ENCODE peak calls at places on chromosome 19, in ten cellular contexts. One of them, this sample, is unnamed.

GRCh38 chr19:18336121-18336520 is 4.3 kb upstream of the PGPEP1 start:
- DNase-seq in NCI-H2029: no peak
- DNase-seq in non-pigmented ciliary epithelial cell: no peak
- DNase-seq in activated naive CD4-positive, alpha-beta T cell: no peak
- DNase-seq in mucosa of descending colon: no peak
- DNase-seq in EH: no peak
- DNase-seq in RCC 7860: no peak
- DNase-seq in kidney glomerular epithelial cell: no peak
- DNase-seq in colonic mucosa: no peak
- DNase-seq in CD8-positive, alpha-beta T cell: no peak
- DNase-seq in this sample: no peak

GRCh38 chr19:38266981-38267597 is 2.7 kb downstream of the SPINT2 start:
- DNase-seq in CD8-positive, alpha-beta T cell: no peak
- DNase-seq in non-pigmented ciliary epithelial cell: peak
- DNase-seq in kidney glomerular epithelial cell: peak
- DNase-seq in activated naive CD4-positive, alpha-beta T cell: no peak
- DNase-seq in EH: peak
- DNase-seq in mucosa of descending colon: no peak
- DNase-seq in NCI-H2029: peak
- DNase-seq in RCC 7860: peak
- DNase-seq in colonic mucosa: peak
- DNase-seq in this sample: no peak

GRCh38 chr19:16385296-16385695 is 60.7 kb downstream of the KLF2 start:
- DNase-seq in non-pigmented ciliary epithelial cell: no peak
- DNase-seq in mucosa of descending colon: no peak
- DNase-seq in colonic mucosa: no peak
- DNase-seq in NCI-H2029: no peak
- DNase-seq in activated naive CD4-positive, alpha-beta T cell: no peak
- DNase-seq in RCC 7860: no peak
- DNase-seq in EH: no peak
- DNase-seq in CD8-positive, alpha-beta T cell: no peak
- DNase-seq in kidney glomerular epithelial cell: no peak
- DNase-seq in this sample: no peak

GRCh38 chr19:48518207-48518606 is 6.6 kb upstream of the LMTK3 start:
- DNase-seq in EH: no peak
- DNase-seq in mucosa of descending colon: no peak
- DNase-seq in activated naive CD4-positive, alpha-beta T cell: no peak
- DNase-seq in RCC 7860: no peak
- DNase-seq in CD8-positive, alpha-beta T cell: no peak
- DNase-seq in colonic mucosa: no peak
- DNase-seq in kidney glomerular epithelial cell: no peak
- DNase-seq in NCI-H2029: no peak
- DNase-seq in non-pigmented ciliary epithelial cell: no peak
- DNase-seq in this sample: no peak

GRCh38 chr19:45677351-45678230 is 9.6 kb downstream of the GIPR start:
- DNase-seq in colonic mucosa: peak
- DNase-seq in RCC 7860: no peak
- DNase-seq in kidney glomerular epithelial cell: peak
- DNase-seq in non-pigmented ciliary epithelial cell: no peak
- DNase-seq in EH: peak
- DNase-seq in activated naive CD4-positive, alpha-beta T cell: peak
- DNase-seq in NCI-H2029: peak
- DNase-seq in CD8-positive, alpha-beta T cell: peak
- DNase-seq in mucosa of descending colon: peak
- DNase-seq in this sample: peak

GRCh38 chr19:55173717-55174409 is 6.2 kb downstream of the SYT5 start:
- DNase-seq in RCC 7860: peak
- DNase-seq in NCI-H2029: peak
- DNase-seq in CD8-positive, alpha-beta T cell: no peak
- DNase-seq in kidney glomerular epithelial cell: no peak
- DNase-seq in mucosa of descending colon: peak
- DNase-seq in EH: peak
- DNase-seq in activated naive CD4-positive, alpha-beta T cell: no peak
- DNase-seq in non-pigmented ciliary epithelial cell: no peak
- DNase-seq in colonic mucosa: peak
- DNase-seq in this sample: no peak

GRCh38 chr19:53872762-53873161 is 5.1 kb downstream of the MYADM start:
- DNase-seq in CD8-positive, alpha-beta T cell: no peak
- DNase-seq in kidney glomerular epithelial cell: no peak
- DNase-seq in activated naive CD4-positive, alpha-beta T cell: no peak
- DNase-seq in EH: no peak
- DNase-seq in colonic mucosa: no peak
- DNase-seq in mucosa of descending colon: no peak
- DNase-seq in NCI-H2029: no peak
- DNase-seq in non-pigmented ciliary epithelial cell: no peak
- DNase-seq in RCC 7860: no peak
- DNase-seq in this sample: no peak

GRCh38 chr19:34598217-34599155 is 78.5 kb downstream of the SCGB2B2 start:
- DNase-seq in EH: no peak
- DNase-seq in CD8-positive, alpha-beta T cell: no peak
- DNase-seq in colonic mucosa: no peak
- DNase-seq in kidney glomerular epithelial cell: no peak
- DNase-seq in activated naive CD4-positive, alpha-beta T cell: no peak
- DNase-seq in non-pigmented ciliary epithelial cell: no peak
- DNase-seq in NCI-H2029: no peak
- DNase-seq in mucosa of descending colon: no peak
- DNase-seq in RCC 7860: no peak
- DNase-seq in this sample: no peak

GRCh38 chr19:15702590-15702930 is 25.3 kb upstream of the OR10H2 start:
- DNase-seq in colonic mucosa: peak
- DNase-seq in RCC 7860: no peak
- DNase-seq in EH: peak
- DNase-seq in NCI-H2029: peak
- DNase-seq in activated naive CD4-positive, alpha-beta T cell: no peak
- DNase-seq in kidney glomerular epithelial cell: no peak
- DNase-seq in CD8-positive, alpha-beta T cell: peak
- DNase-seq in mucosa of descending colon: peak
- DNase-seq in non-pigmented ciliary epithelial cell: no peak
- DNase-seq in this sample: peak

GRCh38 chr19:10290876-10291553 is 1.3 kb downstream of the ICAM5 start:
- DNase-seq in activated naive CD4-positive, alpha-beta T cell: peak
- DNase-seq in EH: peak
- DNase-seq in colonic mucosa: peak
- DNase-seq in mucosa of descending colon: peak
- DNase-seq in kidney glomerular epithelial cell: peak
- DNase-seq in CD8-positive, alpha-beta T cell: no peak
- DNase-seq in RCC 7860: no peak
- DNase-seq in non-pigmented ciliary epithelial cell: no peak
- DNase-seq in NCI-H2029: no peak
- DNase-seq in this sample: no peak

GRCh38 chr19:32178401-32178800 is 167.0 kb upstream of the ZNF507 start:
- DNase-seq in activated naive CD4-positive, alpha-beta T cell: no peak
- DNase-seq in mucosa of descending colon: no peak
- DNase-seq in NCI-H2029: no peak
- DNase-seq in EH: no peak
- DNase-seq in colonic mucosa: no peak
- DNase-seq in CD8-positive, alpha-beta T cell: no peak
- DNase-seq in kidney glomerular epithelial cell: no peak
- DNase-seq in RCC 7860: no peak
- DNase-seq in non-pigmented ciliary epithelial cell: no peak
- DNase-seq in this sample: no peak

GRCh38 chr19:39502640-39503417 is 4.1 kb downstream of the DLL3 start:
- DNase-seq in EH: peak
- DNase-seq in RCC 7860: no peak
- DNase-seq in mucosa of descending colon: peak
- DNase-seq in NCI-H2029: no peak
- DNase-seq in non-pigmented ciliary epithelial cell: no peak
- DNase-seq in kidney glomerular epithelial cell: no peak
- DNase-seq in CD8-positive, alpha-beta T cell: peak
- DNase-seq in activated naive CD4-positive, alpha-beta T cell: peak
- DNase-seq in colonic mucosa: peak
- DNase-seq in this sample: no peak

GRCh38 chr19:4624733-4625362 is 14.5 kb upstream of the TNFAIP8L1 start:
- DNase-seq in CD8-positive, alpha-beta T cell: no peak
- DNase-seq in EH: peak
- DNase-seq in colonic mucosa: no peak
- DNase-seq in NCI-H2029: no peak
- DNase-seq in mucosa of descending colon: no peak
- DNase-seq in RCC 7860: peak
- DNase-seq in activated naive CD4-positive, alpha-beta T cell: no peak
- DNase-seq in non-pigmented ciliary epithelial cell: no peak
- DNase-seq in kidney glomerular epithelial cell: no peak
- DNase-seq in this sample: no peak

GRCh38 chr19:11373166-11373884 is 1.1 kb upstream of the SWSAP1 start:
- DNase-seq in non-pigmented ciliary epithelial cell: no peak
- DNase-seq in activated naive CD4-positive, alpha-beta T cell: no peak
- DNase-seq in kidney glomerular epithelial cell: no peak
- DNase-seq in CD8-positive, alpha-beta T cell: no peak
- DNase-seq in mucosa of descending colon: no peak
- DNase-seq in colonic mucosa: no peak
- DNase-seq in EH: peak
- DNase-seq in NCI-H2029: peak
- DNase-seq in RCC 7860: no peak
- DNase-seq in this sample: no peak

GRCh38 chr19:18340990-18341868 is 831 bp downstream of the PGPEP1 start:
- DNase-seq in colonic mucosa: peak
- DNase-seq in activated naive CD4-positive, alpha-beta T cell: peak
- DNase-seq in mucosa of descending colon: peak
- DNase-seq in EH: peak
- DNase-seq in RCC 7860: no peak
- DNase-seq in kidney glomerular epithelial cell: no peak
- DNase-seq in non-pigmented ciliary epithelial cell: no peak
- DNase-seq in NCI-H2029: no peak
- DNase-seq in CD8-positive, alpha-beta T cell: peak
- DNase-seq in this sample: peak

GRCh38 chr19:48192750-48193149 is 22.3 kb downstream of the ZSWIM9 start:
- DNase-seq in RCC 7860: no peak
- DNase-seq in CD8-positive, alpha-beta T cell: no peak
- DNase-seq in colonic mucosa: no peak
- DNase-seq in NCI-H2029: no peak
- DNase-seq in EH: no peak
- DNase-seq in activated naive CD4-positive, alpha-beta T cell: no peak
- DNase-seq in kidney glomerular epithelial cell: no peak
- DNase-seq in non-pigmented ciliary epithelial cell: no peak
- DNase-seq in mucosa of descending colon: no peak
- DNase-seq in this sample: no peak

GRCh38 chr19:19447536-19448237 is 42.2 kb downstream of the GATAD2A start:
- DNase-seq in activated naive CD4-positive, alpha-beta T cell: no peak
- DNase-seq in CD8-positive, alpha-beta T cell: no peak
- DNase-seq in NCI-H2029: no peak
- DNase-seq in mucosa of descending colon: no peak
- DNase-seq in non-pigmented ciliary epithelial cell: no peak
- DNase-seq in RCC 7860: no peak
- DNase-seq in colonic mucosa: no peak
- DNase-seq in EH: no peak
- DNase-seq in kidney glomerular epithelial cell: no peak
- DNase-seq in this sample: no peak

GRCh38 chr19:17553256-17553655 is 2.2 kb upstream of the COLGALT1 start:
- DNase-seq in mucosa of descending colon: no peak
- DNase-seq in RCC 7860: no peak
- DNase-seq in kidney glomerular epithelial cell: no peak
- DNase-seq in non-pigmented ciliary epithelial cell: peak
- DNase-seq in colonic mucosa: peak
- DNase-seq in activated naive CD4-positive, alpha-beta T cell: no peak
- DNase-seq in EH: peak
- DNase-seq in CD8-positive, alpha-beta T cell: no peak
- DNase-seq in NCI-H2029: peak
- DNase-seq in this sample: no peak

GRCh38 chr19:35220315-35220921 is 8.1 kb downstream of the FAM187B start:
- DNase-seq in EH: no peak
- DNase-seq in kidney glomerular epithelial cell: no peak
- DNase-seq in non-pigmented ciliary epithelial cell: no peak
- DNase-seq in activated naive CD4-positive, alpha-beta T cell: no peak
- DNase-seq in colonic mucosa: no peak
- DNase-seq in NCI-H2029: no peak
- DNase-seq in mucosa of descending colon: no peak
- DNase-seq in CD8-positive, alpha-beta T cell: no peak
- DNase-seq in RCC 7860: no peak
- DNase-seq in this sample: no peak

GRCh38 chr19:22784051-22784450 is at the start of gene ZNF99:
- DNase-seq in colonic mucosa: no peak
- DNase-seq in kidney glomerular epithelial cell: no peak
- DNase-seq in activated naive CD4-positive, alpha-beta T cell: no peak
- DNase-seq in NCI-H2029: no peak
- DNase-seq in non-pigmented ciliary epithelial cell: no peak
- DNase-seq in RCC 7860: no peak
- DNase-seq in CD8-positive, alpha-beta T cell: no peak
- DNase-seq in mucosa of descending colon: no peak
- DNase-seq in EH: no peak
- DNase-seq in this sample: peak

GRCh38 chr19:6271251-6271650 is 8.5 kb downstream of the MLLT1 start:
- DNase-seq in EH: peak
- DNase-seq in NCI-H2029: no peak
- DNase-seq in mucosa of descending colon: no peak
- DNase-seq in colonic mucosa: no peak
- DNase-seq in activated naive CD4-positive, alpha-beta T cell: no peak
- DNase-seq in RCC 7860: no peak
- DNase-seq in non-pigmented ciliary epithelial cell: no peak
- DNase-seq in kidney glomerular epithelial cell: peak
- DNase-seq in CD8-positive, alpha-beta T cell: no peak
- DNase-seq in this sample: no peak

GRCh38 chr19:3135961-3136683 is at the start of gene GNA15:
- DNase-seq in RCC 7860: no peak
- DNase-seq in activated naive CD4-positive, alpha-beta T cell: no peak
- DNase-seq in mucosa of descending colon: peak
- DNase-seq in kidney glomerular epithelial cell: no peak
- DNase-seq in colonic mucosa: peak
- DNase-seq in NCI-H2029: no peak
- DNase-seq in EH: no peak
- DNase-seq in CD8-positive, alpha-beta T cell: no peak
- DNase-seq in non-pigmented ciliary epithelial cell: no peak
- DNase-seq in this sample: no peak

GRCh38 chr19:47143322-47144073 is 12.9 kb downstream of the SAE1 start:
- DNase-seq in activated naive CD4-positive, alpha-beta T cell: no peak
- DNase-seq in colonic mucosa: no peak
- DNase-seq in CD8-positive, alpha-beta T cell: no peak
- DNase-seq in EH: no peak
- DNase-seq in mucosa of descending colon: no peak
- DNase-seq in RCC 7860: no peak
- DNase-seq in NCI-H2029: no peak
- DNase-seq in non-pigmented ciliary epithelial cell: no peak
- DNase-seq in kidney glomerular epithelial cell: no peak
- DNase-seq in this sample: no peak

GRCh38 chr19:18946918-18947317 is 5.9 kb upstream of the HOMER3 start:
- DNase-seq in non-pigmented ciliary epithelial cell: no peak
- DNase-seq in colonic mucosa: no peak
- DNase-seq in mucosa of descending colon: no peak
- DNase-seq in EH: no peak
- DNase-seq in RCC 7860: no peak
- DNase-seq in CD8-positive, alpha-beta T cell: no peak
- DNase-seq in kidney glomerular epithelial cell: no peak
- DNase-seq in NCI-H2029: no peak
- DNase-seq in activated naive CD4-positive, alpha-beta T cell: no peak
- DNase-seq in this sample: no peak

GRCh38 chr19:55255618-55256423 is 3.0 kb downstream of the PPP6R1 start:
- DNase-seq in NCI-H2029: no peak
- DNase-seq in kidney glomerular epithelial cell: peak
- DNase-seq in EH: peak
- DNase-seq in mucosa of descending colon: peak
- DNase-seq in activated naive CD4-positive, alpha-beta T cell: peak
- DNase-seq in non-pigmented ciliary epithelial cell: no peak
- DNase-seq in colonic mucosa: no peak
- DNase-seq in CD8-positive, alpha-beta T cell: peak
- DNase-seq in RCC 7860: peak
- DNase-seq in this sample: no peak

GRCh38 chr19:18772620-18773587 is 18.2 kb downstream of the COMP start:
- DNase-seq in kidney glomerular epithelial cell: no peak
- DNase-seq in mucosa of descending colon: no peak
- DNase-seq in colonic mucosa: no peak
- DNase-seq in activated naive CD4-positive, alpha-beta T cell: no peak
- DNase-seq in CD8-positive, alpha-beta T cell: no peak
- DNase-seq in EH: no peak
- DNase-seq in non-pigmented ciliary epithelial cell: no peak
- DNase-seq in RCC 7860: no peak
- DNase-seq in NCI-H2029: peak
- DNase-seq in this sample: no peak

GRCh38 chr19:52896431-52897148 is 845 bp downstream of the ZNF320 start:
- DNase-seq in NCI-H2029: peak
- DNase-seq in EH: peak
- DNase-seq in RCC 7860: peak
- DNase-seq in mucosa of descending colon: peak
- DNase-seq in non-pigmented ciliary epithelial cell: no peak
- DNase-seq in kidney glomerular epithelial cell: no peak
- DNase-seq in colonic mucosa: peak
- DNase-seq in CD8-positive, alpha-beta T cell: no peak
- DNase-seq in activated naive CD4-positive, alpha-beta T cell: no peak
- DNase-seq in this sample: no peak